ENCODE peak calls at places on chromosomes 3 and 15, in four cellular contexts. K is HS-27A, Y is caudate nucleus, R is NCI-H1105. O is an unnamed sample.

GRCh38 chr15:85871545-85871944 is 76.8 kb upstream of the KLHL25 start:
- DNase-seq in K (no peak), Y (no peak), R (no peak), O (no peak)

GRCh38 chr3:86995537-86995936 is 4.6 kb upstream of the VGLL3 start:
- DNase-seq in K (peak; percentile 92), Y (no peak), R (no peak), O (peak; percentile 71)

GRCh38 chr15:80154336-80154735 is 1.5 kb downstream of the FAH start:
- DNase-seq in Y (no peak), K (no peak), R (no peak), O (no peak)

GRCh38 chr15:93037341-93038063 is 51.5 kb downstream of the RGMA start:
- DNase-seq in K (no peak), Y (no peak), R (no peak), O (peak; percentile 39)

GRCh38 chr3:17176757-17177156 is 292.0 kb downstream of the PLCL2 start:
- DNase-seq in K (no peak), R (no peak), Y (no peak), O (no peak)

GRCh38 chr3:171654809-171655208 is 155.5 kb downstream of the PLD1 start:
- DNase-seq in R (no peak), Y (no peak), K (no peak), O (no peak)

GRCh38 chr3:193605876-193606275 is 12.9 kb downstream of the OPA1 start:
- DNase-seq in R (peak; percentile 71), Y (no peak), K (peak; percentile 22), O (peak; percentile 53)

GRCh38 chr15:101110681-101111569 is 140.9 kb downstream of the CHSY1 start:
- DNase-seq in R (no peak), K (no peak), Y (no peak), O (no peak)

GRCh38 chr3:190532626-190533155 is 18.8 kb downstream of the IL1RAP start:
- DNase-seq in R (no peak), Y (no peak), K (no peak), O (no peak)

GRCh38 chr3:186044427-186044826 is 64.5 kb downstream of the ETV5 start:
- DNase-seq in Y (no peak), K (no peak), R (no peak), O (no peak)